ENCODE peak calls at places on chromosomes 7 and 10, in nine cellular contexts. One of them, this sample, is unnamed.

GRCh38 chr7:11760372-11760771 is 71.6 kb downstream of the THSD7A start:
- DNase-seq in sigmoid colon: no peak
- DNase-seq in heart left ventricle: no peak
- DNase-seq in mucosa of descending colon: no peak
- DNase-seq in cardiac fibroblast: no peak
- DNase-seq in lung: no peak
- DNase-seq in NB4: peak; percentile 54
- DNase-seq in CD8-positive, alpha-beta T cell: no peak
- DNase-seq in fibroblast of lung: peak; percentile 28
- DNase-seq in this sample: no peak

GRCh38 chr10:129531969-129532660 is 65.1 kb downstream of the MGMT start:
- DNase-seq in sigmoid colon: no peak
- DNase-seq in heart left ventricle: no peak
- DNase-seq in CD8-positive, alpha-beta T cell: no peak
- DNase-seq in mucosa of descending colon: no peak
- DNase-seq in NB4: no peak
- DNase-seq in fibroblast of lung: no peak
- DNase-seq in cardiac fibroblast: peak; percentile 21
- DNase-seq in lung: no peak
- DNase-seq in this sample: no peak

GRCh38 chr7:4612939-4613841 is 68.9 kb upstream of the FOXK1 start:
- DNase-seq in NB4: peak; percentile 43
- DNase-seq in heart left ventricle: peak; percentile 38
- DNase-seq in CD8-positive, alpha-beta T cell: no peak
- DNase-seq in mucosa of descending colon: no peak
- DNase-seq in fibroblast of lung: peak; percentile 39
- DNase-seq in cardiac fibroblast: peak; percentile 40
- DNase-seq in lung: no peak
- DNase-seq in sigmoid colon: peak; percentile 72
- DNase-seq in this sample: no peak

GRCh38 chr10:50846753-50847152 is 38.7 kb downstream of the A1CF start:
- DNase-seq in lung: no peak
- DNase-seq in sigmoid colon: no peak
- DNase-seq in cardiac fibroblast: peak; percentile 14
- DNase-seq in mucosa of descending colon: no peak
- DNase-seq in CD8-positive, alpha-beta T cell: no peak
- DNase-seq in fibroblast of lung: no peak
- DNase-seq in heart left ventricle: no peak
- DNase-seq in NB4: no peak
- DNase-seq in this sample: no peak

GRCh38 chr7:100711369-100711768 is 5.4 kb downstream of the POP7 start:
- DNase-seq in mucosa of descending colon: no peak
- DNase-seq in sigmoid colon: no peak
- DNase-seq in lung: no peak
- DNase-seq in NB4: no peak
- DNase-seq in heart left ventricle: no peak
- DNase-seq in cardiac fibroblast: no peak
- DNase-seq in fibroblast of lung: no peak
- DNase-seq in CD8-positive, alpha-beta T cell: no peak
- DNase-seq in this sample: no peak

GRCh38 chr7:133887459-133887858 is 239.7 kb upstream of the LRGUK start:
- DNase-seq in mucosa of descending colon: no peak
- DNase-seq in NB4: no peak
- DNase-seq in fibroblast of lung: no peak
- DNase-seq in CD8-positive, alpha-beta T cell: no peak
- DNase-seq in heart left ventricle: no peak
- DNase-seq in cardiac fibroblast: no peak
- DNase-seq in sigmoid colon: no peak
- DNase-seq in lung: no peak
- DNase-seq in this sample: peak; percentile 0

GRCh38 chr10:92972066-92972870 is 88.3 kb upstream of the CYP26C1 start:
- DNase-seq in sigmoid colon: no peak
- DNase-seq in heart left ventricle: no peak
- DNase-seq in lung: peak; percentile 31
- DNase-seq in fibroblast of lung: peak; percentile 74
- DNase-seq in mucosa of descending colon: peak; percentile 8
- DNase-seq in NB4: peak; percentile 15
- DNase-seq in CD8-positive, alpha-beta T cell: no peak
- DNase-seq in cardiac fibroblast: peak; percentile 91
- DNase-seq in this sample: peak; percentile 68

GRCh38 chr7:43799605-43800004 is 41.1 kb downstream of the BLVRA start:
- DNase-seq in lung: no peak
- DNase-seq in CD8-positive, alpha-beta T cell: no peak
- DNase-seq in sigmoid colon: no peak
- DNase-seq in cardiac fibroblast: peak; percentile 6
- DNase-seq in fibroblast of lung: no peak
- DNase-seq in heart left ventricle: no peak
- DNase-seq in mucosa of descending colon: peak; percentile 11
- DNase-seq in NB4: no peak
- DNase-seq in this sample: no peak

GRCh38 chr7:66571568-66571967 is 57.1 kb upstream of the KCTD7 start:
- DNase-seq in heart left ventricle: no peak
- DNase-seq in sigmoid colon: no peak
- DNase-seq in mucosa of descending colon: no peak
- DNase-seq in NB4: no peak
- DNase-seq in fibroblast of lung: no peak
- DNase-seq in cardiac fibroblast: no peak
- DNase-seq in lung: no peak
- DNase-seq in CD8-positive, alpha-beta T cell: no peak
- DNase-seq in this sample: no peak

GRCh38 chr7:118590107-118590506 is 365.6 kb downstream of the ANKRD7 start:
- DNase-seq in CD8-positive, alpha-beta T cell: no peak
- DNase-seq in NB4: peak; percentile 49
- DNase-seq in sigmoid colon: no peak
- DNase-seq in mucosa of descending colon: peak; percentile 12
- DNase-seq in fibroblast of lung: no peak
- DNase-seq in lung: no peak
- DNase-seq in cardiac fibroblast: no peak
- DNase-seq in heart left ventricle: no peak
- DNase-seq in this sample: no peak

GRCh38 chr10:75358835-75359421 is 42.6 kb downstream of the ZNF503 start:
- DNase-seq in lung: no peak
- DNase-seq in mucosa of descending colon: no peak
- DNase-seq in fibroblast of lung: peak; percentile 82
- DNase-seq in cardiac fibroblast: peak; percentile 81
- DNase-seq in sigmoid colon: no peak
- DNase-seq in NB4: peak; percentile 97
- DNase-seq in CD8-positive, alpha-beta T cell: no peak
- DNase-seq in heart left ventricle: no peak
- DNase-seq in this sample: no peak

GRCh38 chr10:125003146-125003900 is 61.4 kb downstream of the ZRANB1 start:
- DNase-seq in CD8-positive, alpha-beta T cell: peak; percentile 40
- DNase-seq in sigmoid colon: peak; percentile 61
- DNase-seq in mucosa of descending colon: no peak
- DNase-seq in cardiac fibroblast: no peak
- DNase-seq in heart left ventricle: peak; percentile 8
- DNase-seq in lung: no peak
- DNase-seq in fibroblast of lung: no peak
- DNase-seq in NB4: no peak
- DNase-seq in this sample: no peak

GRCh38 chr10:86971146-86971991 is 3.1 kb downstream of the ADIRF start:
- DNase-seq in sigmoid colon: peak; percentile 96
- DNase-seq in fibroblast of lung: peak; percentile 89
- DNase-seq in lung: peak; percentile 93
- DNase-seq in CD8-positive, alpha-beta T cell: peak; percentile 94
- DNase-seq in NB4: peak; percentile 74
- DNase-seq in cardiac fibroblast: peak; percentile 84
- DNase-seq in mucosa of descending colon: peak; percentile 96
- DNase-seq in heart left ventricle: peak; percentile 90
- DNase-seq in this sample: no peak

GRCh38 chr7:90973146-90973545 is 291.1 kb upstream of the FZD1 start:
- DNase-seq in cardiac fibroblast: peak; percentile 39
- DNase-seq in CD8-positive, alpha-beta T cell: no peak
- DNase-seq in heart left ventricle: no peak
- DNase-seq in sigmoid colon: no peak
- DNase-seq in fibroblast of lung: peak; percentile 5
- DNase-seq in lung: no peak
- DNase-seq in NB4: peak; percentile 11
- DNase-seq in mucosa of descending colon: no peak
- DNase-seq in this sample: peak; percentile 61

GRCh38 chr10:113093188-113094113 is 143.4 kb downstream of the TCF7L2 start:
- DNase-seq in mucosa of descending colon: peak; percentile 55
- DNase-seq in lung: no peak
- DNase-seq in heart left ventricle: no peak
- DNase-seq in cardiac fibroblast: peak; percentile 76
- DNase-seq in CD8-positive, alpha-beta T cell: no peak
- DNase-seq in sigmoid colon: no peak
- DNase-seq in NB4: peak; percentile 36
- DNase-seq in fibroblast of lung: no peak
- DNase-seq in this sample: no peak

GRCh38 chr7:55366461-55367138 is 1.5 kb downstream of the LANCL2 start:
- DNase-seq in NB4: peak; percentile 56
- DNase-seq in heart left ventricle: no peak
- DNase-seq in cardiac fibroblast: peak; percentile 10
- DNase-seq in lung: no peak
- DNase-seq in fibroblast of lung: no peak
- DNase-seq in CD8-positive, alpha-beta T cell: no peak
- DNase-seq in mucosa of descending colon: peak; percentile 26
- DNase-seq in sigmoid colon: no peak
- DNase-seq in this sample: no peak

GRCh38 chr7:55367283-55367840 is 2.2 kb downstream of the LANCL2 start:
- DNase-seq in heart left ventricle: no peak
- DNase-seq in mucosa of descending colon: no peak
- DNase-seq in lung: no peak
- DNase-seq in cardiac fibroblast: no peak
- DNase-seq in fibroblast of lung: no peak
- DNase-seq in CD8-positive, alpha-beta T cell: no peak
- DNase-seq in sigmoid colon: no peak
- DNase-seq in NB4: no peak
- DNase-seq in this sample: no peak

GRCh38 chr7:55365103-55365679 is at the start of gene LANCL2:
- DNase-seq in sigmoid colon: no peak
- DNase-seq in CD8-positive, alpha-beta T cell: no peak
- DNase-seq in heart left ventricle: peak; percentile 16
- DNase-seq in lung: peak; percentile 50
- DNase-seq in fibroblast of lung: peak; percentile 40
- DNase-seq in cardiac fibroblast: peak; percentile 49
- DNase-seq in NB4: no peak
- DNase-seq in mucosa of descending colon: peak; percentile 67
- DNase-seq in this sample: no peak

GRCh38 chr7:55363386-55364170 is 1.6 kb upstream of the LANCL2 start:
- DNase-seq in fibroblast of lung: no peak
- DNase-seq in cardiac fibroblast: no peak
- DNase-seq in sigmoid colon: no peak
- DNase-seq in heart left ventricle: no peak
- DNase-seq in mucosa of descending colon: no peak
- DNase-seq in NB4: peak; percentile 54
- DNase-seq in CD8-positive, alpha-beta T cell: no peak
- DNase-seq in lung: no peak
- DNase-seq in this sample: no peak

DNA sequence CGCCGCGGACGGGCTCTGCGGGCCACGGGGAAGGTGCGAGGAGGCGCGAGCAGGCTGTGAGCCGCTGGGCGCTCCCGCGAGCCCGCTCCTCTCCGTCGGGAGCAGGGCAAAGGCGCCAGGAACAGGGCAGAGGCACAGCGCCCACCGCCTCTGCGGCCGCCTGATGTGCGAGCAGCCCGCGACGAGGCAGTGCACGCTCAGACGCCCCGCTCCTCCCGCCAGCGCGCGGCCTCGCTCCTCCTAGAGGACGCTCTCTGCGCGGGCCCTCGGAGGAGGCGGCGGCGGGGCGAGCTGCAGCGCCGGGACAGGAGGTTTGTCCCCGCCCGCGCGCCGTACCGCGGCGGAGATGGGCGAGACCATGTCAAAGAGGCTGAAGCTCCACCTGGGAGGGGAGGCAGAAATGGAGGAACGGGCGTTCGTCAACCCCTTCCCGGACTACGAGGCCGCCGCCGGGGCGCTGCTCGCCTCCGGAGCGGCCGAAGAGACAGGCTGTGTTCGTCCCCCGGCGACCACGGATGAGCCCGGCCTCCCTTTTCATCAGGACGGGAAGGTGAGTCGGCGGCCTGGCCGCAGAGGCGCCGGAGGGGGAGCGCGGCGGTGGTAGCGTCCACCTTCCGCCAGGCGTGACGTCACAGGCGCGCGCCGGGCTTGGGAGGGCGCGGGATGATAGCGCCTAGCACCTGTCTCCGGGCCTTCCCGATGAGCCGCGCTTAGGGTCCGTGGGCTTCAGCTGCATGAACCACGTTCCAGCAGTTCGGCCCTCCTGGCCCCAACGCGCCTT is 733 bp downstream of the LANCL2 start:
- DNase-seq in heart left ventricle: peak; percentile 97
- DNase-seq in fibroblast of lung: peak; percentile 98
- DNase-seq in mucosa of descending colon: peak; percentile 94
- DNase-seq in sigmoid colon: peak; percentile 97
- DNase-seq in NB4: peak; percentile 99
- DNase-seq in lung: peak; percentile 94
- DNase-seq in cardiac fibroblast: peak; percentile 98
- DNase-seq in CD8-positive, alpha-beta T cell: peak; percentile 98
- DNase-seq in this sample: peak; percentile 69
- TF ChIP-seq CTCF in heart left ventricle: peak; percentile 50
- TF ChIP-seq CTCF in fibroblast of lung: no peak
- TF ChIP-seq CTCF in mucosa of descending colon: peak; percentile 15
- TF ChIP-seq CTCF in sigmoid colon: peak; percentile 21
- TF ChIP-seq CTCF in NB4: no peak
- TF ChIP-seq CTCF in lung: no peak
- TF ChIP-seq CTCF in cardiac fibroblast: no peak
- TF ChIP-seq CTCF in CD8-positive, alpha-beta T cell: no peak
- TF ChIP-seq CTCF in this sample: peak; percentile 15

GRCh38 chr10:14880201-14880600 is 1.5 kb downstream of the SUV39H2 start:
- DNase-seq in mucosa of descending colon: no peak
- DNase-seq in NB4: peak; percentile 9
- DNase-seq in fibroblast of lung: no peak
- DNase-seq in sigmoid colon: no peak
- DNase-seq in CD8-positive, alpha-beta T cell: no peak
- DNase-seq in cardiac fibroblast: peak; percentile 9
- DNase-seq in heart left ventricle: no peak
- DNase-seq in lung: no peak
- DNase-seq in this sample: no peak
- H3K4me3 ChIP-seq in mucosa of descending colon: no peak overlapping the region
- H3K4me3 ChIP-seq in NB4: peak overlapping the region; percentile 77
- H3K4me3 ChIP-seq in fibroblast of lung: peak overlapping the region; percentile 91
- H3K4me3 ChIP-seq in sigmoid colon: no peak overlapping the region
- H3K4me3 ChIP-seq in CD8-positive, alpha-beta T cell: no peak overlapping the region
- H3K4me3 ChIP-seq in cardiac fibroblast: peak overlapping the region; percentile 85
- H3K4me3 ChIP-seq in heart left ventricle: no peak overlapping the region
- H3K4me3 ChIP-seq in lung: no peak overlapping the region
- H3K4me3 ChIP-seq in this sample: peak overlapping the region; percentile 79

GRCh38 chr7:106978425-106979386 is 65.8 kb upstream of the PRKAR2B start:
- DNase-seq in fibroblast of lung: no peak
- DNase-seq in cardiac fibroblast: no peak
- DNase-seq in NB4: no peak
- DNase-seq in heart left ventricle: no peak
- DNase-seq in CD8-positive, alpha-beta T cell: no peak
- DNase-seq in sigmoid colon: no peak
- DNase-seq in mucosa of descending colon: no peak
- DNase-seq in lung: no peak
- DNase-seq in this sample: no peak
- TF ChIP-seq CTCF in fibroblast of lung: no peak
- TF ChIP-seq CTCF in cardiac fibroblast: no peak
- TF ChIP-seq CTCF in NB4: peak; percentile 7
- TF ChIP-seq CTCF in heart left ventricle: peak; percentile 25
- TF ChIP-seq CTCF in CD8-positive, alpha-beta T cell: no peak
- TF ChIP-seq CTCF in sigmoid colon: no peak
- TF ChIP-seq CTCF in mucosa of descending colon: no peak
- TF ChIP-seq CTCF in lung: no peak
- TF ChIP-seq CTCF in this sample: peak; percentile 20

GRCh38 chr7:104984591-104985258 is 29.3 kb upstream of the KMT2E start:
- DNase-seq in cardiac fibroblast: no peak
- DNase-seq in CD8-positive, alpha-beta T cell: no peak
- DNase-seq in NB4: no peak
- DNase-seq in mucosa of descending colon: no peak
- DNase-seq in fibroblast of lung: no peak
- DNase-seq in heart left ventricle: no peak
- DNase-seq in sigmoid colon: no peak
- DNase-seq in lung: no peak
- DNase-seq in this sample: no peak
- H3K4me3 ChIP-seq in cardiac fibroblast: no peak overlapping the region
- H3K4me3 ChIP-seq in CD8-positive, alpha-beta T cell: peak overlapping the region; percentile 85
- H3K4me3 ChIP-seq in NB4: peak overlapping the region; percentile 81
- H3K4me3 ChIP-seq in mucosa of descending colon: no peak overlapping the region
- H3K4me3 ChIP-seq in fibroblast of lung: peak overlapping the region; percentile 69
- H3K4me3 ChIP-seq in heart left ventricle: peak overlapping the region; percentile 70
- H3K4me3 ChIP-seq in sigmoid colon: peak overlapping the region; percentile 57
- H3K4me3 ChIP-seq in lung: no peak overlapping the region
- H3K4me3 ChIP-seq in this sample: peak overlapping the region; percentile 55